ENCODE peak calls at places on chromosomes 13 and 19, in seven cellular contexts. U is HepG2, X is HCT116, P is H1, L is SK-N-SH, C is K562, R is GM12878. V is an unnamed sample.

GRCh38 chr19:34363094-34363493 is 1.9 kb upstream of the GPI start:
- DNase-seq in L (no peak), X (no peak), R (no peak), P (no peak), C (peak), U (peak), V (no peak)

GRCh38 chr19:34759218-34759917 is 13.6 kb downstream of the ZNF599 start:
- DNase-seq in P (no peak), L (no peak), R (no peak), C (no peak), U (no peak), X (no peak), V (no peak)

GRCh38 chr19:46860846-46861690 is at the start of gene ARHGAP35:
- DNase-seq in P (no peak), R (no peak), U (no peak), L (peak), X (no peak), C (peak), V (peak)

GRCh38 chr19:29004796-29005195 is 208.2 kb downstream of the UQCRFS1 start:
- DNase-seq in U (no peak), L (no peak), C (no peak), X (no peak), P (no peak), R (no peak), V (no peak)

GRCh38 chr13:23531446-23531845 is 38.8 kb upstream of the TNFRSF19 start:
- DNase-seq in X (no peak), P (no peak), U (no peak), L (no peak), R (no peak), C (no peak), V (no peak)

GRCh38 chr13:52371736-52372247 is 34.2 kb downstream of the THSD1 start:
- DNase-seq in X (peak), P (no peak), L (peak), U (peak), R (no peak), C (no peak), V (no peak)

GRCh38 chr13:66328486-66328885 is 901.6 kb downstream of the PCDH9 start:
- DNase-seq in C (no peak), U (no peak), R (no peak), L (no peak), X (no peak), P (no peak), V (no peak)

GRCh38 chr13:36345438-36346221 is 564 bp downstream of the SPART start:
- DNase-seq in L (no peak), R (no peak), X (no peak), C (peak), U (peak), P (no peak), V (no peak)

GRCh38 chr13:40779796-40780285 is 8.9 kb upstream of the MRPS31 start:
- DNase-seq in C (no peak), X (no peak), U (no peak), R (no peak), L (no peak), P (no peak), V (no peak)

DNA sequence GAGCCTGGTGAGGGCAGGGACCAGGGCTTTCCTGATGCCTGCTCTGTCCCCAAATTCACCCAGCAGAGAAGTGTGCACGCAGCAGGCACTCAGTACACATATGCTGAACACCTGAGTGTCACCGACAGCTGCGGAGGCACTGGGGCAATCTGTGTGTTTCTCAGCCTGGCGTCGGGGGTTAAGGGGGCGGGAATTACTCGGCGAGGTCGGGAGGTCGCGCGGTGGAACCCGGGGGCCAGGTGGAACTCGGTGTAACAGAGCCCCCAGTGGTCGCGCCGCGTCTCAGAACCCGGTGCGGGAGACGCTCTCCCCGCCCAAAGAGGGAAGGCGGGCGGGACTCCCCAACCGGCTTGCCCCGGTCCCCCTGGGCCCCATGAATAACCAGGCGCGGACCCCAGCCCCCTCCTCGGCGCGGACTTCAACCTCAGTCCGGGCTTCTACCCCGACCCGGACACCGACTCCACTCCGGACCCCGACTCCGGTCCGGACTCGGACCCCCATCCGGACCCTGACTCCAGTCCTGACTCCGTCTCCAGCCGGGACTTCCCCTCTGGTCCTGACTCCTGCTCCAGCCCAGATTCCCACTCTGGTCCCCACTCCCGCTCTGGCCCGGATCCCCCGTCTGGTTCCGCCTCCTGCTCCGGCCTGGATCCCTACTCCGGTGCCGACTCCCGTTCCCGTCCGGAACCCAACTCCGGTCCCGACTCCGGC is at the start of gene SELENOV:
- DNase-seq in P (no peak), C (peak), X (no peak), U (no peak), R (no peak), L (peak), V (no peak)
- TF ChIP-seq JUND in P (no peak), C (no peak), X (no peak), U (no peak), R (no peak), L (no peak), V (no peak)

DNA sequence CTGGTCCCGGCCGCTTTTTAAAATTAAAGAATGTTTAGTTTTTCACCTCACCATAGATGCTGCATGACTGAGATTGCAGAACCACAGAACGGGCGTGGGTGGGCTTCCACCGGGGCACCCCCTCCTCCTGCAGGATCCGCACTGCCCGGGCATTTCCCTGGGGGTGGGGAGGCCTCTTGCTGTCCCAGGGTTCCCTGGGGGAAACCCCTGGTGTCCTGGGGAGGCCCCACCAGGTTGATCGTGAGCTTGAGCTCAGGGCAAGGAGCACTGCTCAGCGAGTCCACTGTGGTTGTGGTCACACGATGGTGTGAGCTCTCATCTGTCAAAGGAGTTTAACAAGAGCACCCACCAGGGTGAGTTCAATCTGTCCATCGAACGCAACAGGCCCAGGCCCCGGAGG is 11.4 kb upstream of the TCF3 start:
- DNase-seq in U (no peak), P (no peak), C (no peak), L (no peak), X (no peak), R (no peak), V (no peak)
- TF ChIP-seq JUND in U (no peak), P (no peak), C (no peak), L (no peak), X (no peak), R (no peak), V (no peak)

GRCh38 chr19:16366056-16366432 is 41.4 kb downstream of the KLF2 start:
- DNase-seq in L (no peak), X (no peak), P (no peak), R (no peak), U (no peak), C (no peak), V (no peak)
- TF ChIP-seq JUND in L (no peak), X (no peak), P (no peak), R (no peak), U (no peak), C (no peak), V (no peak)

DNA sequence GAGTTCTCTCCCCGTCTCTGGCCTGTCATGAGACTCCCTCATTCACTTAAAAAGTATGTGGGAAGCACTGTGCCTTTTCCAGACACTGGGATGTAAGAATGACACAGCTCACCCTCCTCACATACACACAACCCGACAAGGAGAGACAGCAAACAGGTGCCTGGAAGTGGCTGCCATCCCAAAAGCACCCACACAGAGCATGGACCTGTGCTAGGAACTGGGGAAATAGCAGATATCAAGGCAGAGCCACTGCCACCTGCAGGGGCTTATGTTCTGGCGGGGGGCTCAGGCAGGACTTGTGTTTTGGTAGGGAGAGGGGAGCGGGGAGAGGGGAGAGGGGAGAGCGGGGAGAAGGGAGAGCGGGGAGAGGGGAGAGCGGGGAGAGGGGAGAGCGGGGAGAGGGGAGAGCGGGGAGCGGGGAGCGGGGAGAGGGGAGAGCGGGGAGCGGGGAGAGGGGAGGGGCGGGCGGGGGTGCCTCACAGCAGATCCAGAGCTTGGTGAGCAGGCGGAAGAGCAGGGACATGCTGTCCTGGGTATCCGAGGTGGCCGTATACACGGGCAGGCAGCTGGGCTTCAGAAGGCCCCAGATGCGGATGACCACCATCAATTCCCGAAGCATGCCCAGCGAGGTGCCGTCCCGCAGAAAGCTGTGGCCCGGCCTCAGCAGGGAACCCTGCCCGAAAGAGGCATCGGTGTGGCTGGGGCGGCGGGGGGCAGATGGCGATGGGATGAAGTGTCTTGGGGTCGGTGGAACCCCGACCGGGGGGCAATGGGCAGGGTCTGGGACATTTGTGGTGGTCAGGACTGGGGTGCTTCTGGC is 12.2 kb downstream of the CFD start:
- DNase-seq in P (no peak), R (no peak), X (no peak), L (peak), C (peak), U (peak), V (no peak)
- TF ChIP-seq JUND in P (no peak), R (no peak), X (no peak), L (no peak), C (no peak), U (no peak), V (no peak)

GRCh38 chr19:32362318-32362691 is 16.9 kb downstream of the ZNF507 start:
- DNase-seq in C (no peak), U (peak), R (no peak), P (no peak), L (no peak), X (no peak), V (no peak)

GRCh38 chr19:32361574-32362317 is 16.3 kb downstream of the ZNF507 start:
- DNase-seq in U (no peak), X (no peak), L (no peak), C (no peak), P (no peak), R (no peak), V (no peak)

GRCh38 chr19:32363632-32364031 is 18.2 kb downstream of the ZNF507 start:
- DNase-seq in L (no peak), U (no peak), R (no peak), X (no peak), C (no peak), P (no peak), V (no peak)

GRCh38 chr19:32364040-32364439 is 18.6 kb downstream of the ZNF507 start:
- DNase-seq in R (no peak), C (no peak), U (no peak), L (no peak), X (no peak), P (no peak), V (no peak)

DNA sequence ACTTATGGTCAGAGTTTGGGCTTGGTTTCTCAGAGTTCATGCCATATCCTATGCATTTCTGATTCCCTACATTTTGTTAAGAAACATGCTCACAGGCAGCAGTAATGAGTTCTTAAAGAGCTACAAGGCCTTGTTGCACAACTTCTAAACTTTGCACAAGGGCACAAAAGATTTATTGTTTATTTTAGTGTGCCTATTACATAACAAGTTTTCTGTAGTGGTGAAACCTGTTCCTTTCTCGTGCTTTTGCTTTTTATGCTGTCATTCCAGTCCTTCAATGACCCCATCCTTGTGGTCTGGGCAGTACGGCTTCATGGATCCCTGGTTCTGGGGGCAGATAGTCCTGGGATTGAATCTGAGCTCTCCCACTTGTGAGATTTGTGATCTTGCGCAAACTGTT is 17.8 kb downstream of the ZNF507 start:
- DNase-seq in X (no peak), C (no peak), R (no peak), U (peak), P (no peak), L (no peak), V (no peak)
- TF ChIP-seq JUND in X (no peak), C (no peak), R (no peak), U (no peak), P (no peak), L (no peak), V (no peak)